ENCODE peak calls at places on chromosomes 3 and 15, in four cellular contexts. G, X, U and K are unnamed samples.

GRCh38 chr15:41825572-41826535 is 2.0 kb upstream of the JMJD7 start:
- DNase-seq in X (no peak), G (no peak), U (no peak), K (no peak)

GRCh38 chr3:147656023-147656422 is 246.9 kb downstream of the ZIC1 start:
- DNase-seq in U (no peak), X (no peak), G (no peak), K (no peak)

GRCh38 chr3:191753186-191753585 is 292.2 kb downstream of the PYDC2 start:
- DNase-seq in U (peak; percentile 30), X (no peak), G (no peak), K (peak; percentile 53)

GRCh38 chr3:11185564-11186317 is 31.4 kb downstream of the HRH1 start:
- DNase-seq in U (peak; percentile 95), G (peak; percentile 43), X (no peak), K (peak; percentile 53)

GRCh38 chr3:169613053-169613803 is 50.3 kb downstream of the MECOM start:
- DNase-seq in U (no peak), X (no peak), G (no peak), K (no peak)

GRCh38 chr3:146498002-146498736 is 28.8 kb upstream of the PLSCR2 start:
- DNase-seq in G (no peak), U (no peak), X (no peak), K (no peak)

GRCh38 chr15:77418341-77419049 is 1.4 kb downstream of the PEAK1 start:
- DNase-seq in G (no peak), U (peak; percentile 44), X (no peak), K (no peak)

GRCh38 chr3:107604057-107604802 is 81.5 kb downstream of the BBX start:
- DNase-seq in X (no peak), U (peak; percentile 73), G (no peak), K (peak; percentile 56)

GRCh38 chr3:190384241-190384863 is 3.6 kb upstream of the CLDN16 start:
- DNase-seq in G (peak; percentile 93), U (peak; percentile 69), X (peak; percentile 31), K (no peak)

GRCh38 chr3:111541911-111542483 is at the start of gene CD96:
- DNase-seq in G (no peak), U (peak; percentile 31), X (no peak), K (no peak)

GRCh38 chr3:123696796-123697195 is 111.9 kb upstream of the HACD2 start:
- DNase-seq in X (no peak), U (no peak), G (no peak), K (no peak)

GRCh38 chr3:9433884-9434521 is 36.6 kb downstream of the SETD5 start:
- DNase-seq in G (no peak), X (no peak), U (no peak), K (no peak)

GRCh38 chr15:67127925-67128324 is 62.5 kb downstream of the SMAD3 start:
- DNase-seq in X (no peak), G (peak; percentile 96), U (peak; percentile 99), K (peak; percentile 97)

GRCh38 chr3:119294889-119295769 is 946 bp downstream of the ARHGAP31 start:
- DNase-seq in U (peak; percentile 34), G (peak; percentile 38), X (no peak), K (no peak)

GRCh38 chr3:138944842-138945645 is 1.9 kb downstream of the FOXL2 start:
- DNase-seq in G (no peak), X (no peak), U (no peak), K (no peak)

GRCh38 chr3:58065700-58066167 is 57.5 kb downstream of the FLNB start:
- DNase-seq in U (no peak), G (no peak), X (peak; percentile 80), K (no peak)

GRCh38 chr15:29342201-29342600 is 72.6 kb upstream of the NSMCE3 start:
- DNase-seq in G (no peak), U (no peak), X (no peak), K (no peak)

GRCh38 chr15:31974855-31975421 is 55.4 kb upstream of the CHRNA7 start:
- DNase-seq in X (peak; percentile 65), U (peak; percentile 11), G (peak; percentile 38), K (no peak)

GRCh38 chr3:66076861-66077495 is 38.3 kb upstream of the MAGI1 start:
- DNase-seq in G (no peak), X (no peak), U (peak; percentile 92), K (peak; percentile 85)

GRCh38 chr15:79265167-79265566 is 17.4 kb upstream of the ANKRD34C start:
- DNase-seq in G (no peak), U (no peak), X (no peak), K (no peak)

GRCh38 chr3:146581877-146582508 is 23.2 kb downstream of the PLSCR5 start:
- DNase-seq in U (peak; percentile 6), X (no peak), G (no peak), K (no peak)

GRCh38 chr3:17639765-17640164 is 102.7 kb downstream of the TBC1D5 start:
- DNase-seq in U (peak; percentile 87), X (peak; percentile 2), G (peak; percentile 91), K (peak; percentile 78)

GRCh38 chr15:71708741-71709140 is 101.6 kb upstream of the NR2E3 start:
- DNase-seq in G (no peak), U (peak; percentile 34), X (no peak), K (no peak)

GRCh38 chr15:78714890-78715289 is 73.9 kb upstream of the CHRNB4 start:
- DNase-seq in X (peak; percentile 33), G (peak; percentile 7), U (peak; percentile 47), K (no peak)

GRCh38 chr3:172836390-172836997 is 86.0 kb downstream of the ECT2 start:
- DNase-seq in G (peak; percentile 48), U (peak; percentile 61), X (peak; percentile 37), K (peak; percentile 19)